ENCODE peak calls at places on chromosomes 13 and 19, in eight cellular contexts. One of them, this sample, is unnamed.

GRCh38 chr19:17784201-17785008 is 10.5 kb upstream of the B3GNT3 start:
- DNase-seq in psoas muscle: no peak
- DNase-seq in pancreas: peak; percentile 63
- DNase-seq in ovary: peak; percentile 63
- DNase-seq in heart left ventricle: peak; percentile 73
- DNase-seq in NT2/D1: peak; percentile 81
- DNase-seq in colonic mucosa: peak; percentile 80
- DNase-seq in heart right ventricle: peak; percentile 41
- DNase-seq in this sample: peak; percentile 72

GRCh38 chr13:30312859-30313258 is 5.5 kb upstream of the KATNAL1 start:
- DNase-seq in pancreas: no peak
- DNase-seq in ovary: no peak
- DNase-seq in heart right ventricle: no peak
- DNase-seq in heart left ventricle: no peak
- DNase-seq in NT2/D1: no peak
- DNase-seq in colonic mucosa: no peak
- DNase-seq in psoas muscle: no peak
- DNase-seq in this sample: no peak

GRCh38 chr19:55602104-55603001 is 2.3 kb downstream of the ZNF524 start:
- DNase-seq in pancreas: peak; percentile 60
- DNase-seq in NT2/D1: no peak
- DNase-seq in colonic mucosa: no peak
- DNase-seq in heart left ventricle: no peak
- DNase-seq in psoas muscle: peak; percentile 63
- DNase-seq in ovary: no peak
- DNase-seq in heart right ventricle: no peak
- DNase-seq in this sample: no peak

GRCh38 chr19:3665681-3666544 is 34.4 kb downstream of the PIP5K1C start:
- DNase-seq in psoas muscle: peak; percentile 84
- DNase-seq in NT2/D1: no peak
- DNase-seq in colonic mucosa: peak; percentile 73
- DNase-seq in heart right ventricle: peak; percentile 80
- DNase-seq in ovary: peak; percentile 58
- DNase-seq in pancreas: peak; percentile 74
- DNase-seq in heart left ventricle: peak; percentile 89
- DNase-seq in this sample: peak; percentile 87

GRCh38 chr19:33950141-33950805 is 153.6 kb downstream of the KCTD15 start:
- DNase-seq in heart left ventricle: no peak
- DNase-seq in heart right ventricle: no peak
- DNase-seq in pancreas: no peak
- DNase-seq in NT2/D1: no peak
- DNase-seq in colonic mucosa: no peak
- DNase-seq in psoas muscle: no peak
- DNase-seq in ovary: no peak
- DNase-seq in this sample: no peak

GRCh38 chr19:44635581-44636438 is 7.9 kb upstream of the PVR start:
- DNase-seq in pancreas: no peak
- DNase-seq in ovary: no peak
- DNase-seq in heart left ventricle: no peak
- DNase-seq in heart right ventricle: no peak
- DNase-seq in psoas muscle: no peak
- DNase-seq in colonic mucosa: no peak
- DNase-seq in NT2/D1: no peak
- DNase-seq in this sample: no peak

GRCh38 chr13:25018729-25019115 is 77.2 kb upstream of the PABPC3 start:
- DNase-seq in heart left ventricle: no peak
- DNase-seq in ovary: no peak
- DNase-seq in heart right ventricle: no peak
- DNase-seq in colonic mucosa: peak; percentile 23
- DNase-seq in pancreas: no peak
- DNase-seq in psoas muscle: no peak
- DNase-seq in NT2/D1: no peak
- DNase-seq in this sample: no peak

GRCh38 chr19:3098141-3098514 is 4.0 kb downstream of the GNA11 start:
- DNase-seq in heart right ventricle: peak; percentile 65
- DNase-seq in heart left ventricle: no peak
- DNase-seq in ovary: no peak
- DNase-seq in pancreas: no peak
- DNase-seq in psoas muscle: peak; percentile 80
- DNase-seq in colonic mucosa: peak; percentile 57
- DNase-seq in NT2/D1: no peak
- DNase-seq in this sample: peak; percentile 89

DNA sequence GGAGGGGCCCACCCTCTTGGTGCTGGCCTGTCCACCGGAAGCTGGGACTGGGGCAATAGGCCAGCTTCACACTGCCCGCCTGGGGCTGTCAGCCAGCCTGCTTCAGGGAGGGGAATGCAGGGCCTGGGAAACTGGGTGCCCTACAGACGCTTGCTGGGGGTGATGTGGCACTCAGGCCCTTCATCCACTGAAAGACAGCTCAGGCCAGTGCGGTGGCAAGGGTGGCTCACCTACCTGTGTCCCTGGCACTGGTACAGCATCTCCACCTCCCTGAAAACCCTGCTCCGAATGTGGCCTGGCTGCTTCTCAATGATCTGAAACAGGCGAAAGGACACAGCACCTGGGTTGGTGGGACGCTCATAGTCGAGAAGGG is 7.8 kb downstream of the MKNK2 start:
- DNase-seq in heart left ventricle: no peak
- DNase-seq in ovary: no peak
- DNase-seq in heart right ventricle: no peak
- DNase-seq in psoas muscle: peak; percentile 75
- DNase-seq in pancreas: peak; percentile 57
- DNase-seq in NT2/D1: no peak
- DNase-seq in colonic mucosa: no peak
- DNase-seq in this sample: peak; percentile 74
- H3K4me1 ChIP-seq in heart left ventricle: peaks cover 83% of the 10 kb centered on the region
- H3K4me1 ChIP-seq in ovary: peaks cover 21% of the 10 kb centered on the region
- H3K4me1 ChIP-seq in heart right ventricle: peaks cover 92% of the 10 kb centered on the region
- H3K4me1 ChIP-seq in psoas muscle: peaks cover 88% of the 10 kb centered on the region
- H3K4me1 ChIP-seq in pancreas: peaks cover 72% of the 10 kb centered on the region
- H3K4me1 ChIP-seq in NT2/D1: peaks cover 53% of the 10 kb centered on the region
- H3K4me1 ChIP-seq in colonic mucosa: peaks cover 29% of the 10 kb centered on the region
- H3K4me1 ChIP-seq in this sample: peaks cover 15% of the 10 kb centered on the region

DNA sequence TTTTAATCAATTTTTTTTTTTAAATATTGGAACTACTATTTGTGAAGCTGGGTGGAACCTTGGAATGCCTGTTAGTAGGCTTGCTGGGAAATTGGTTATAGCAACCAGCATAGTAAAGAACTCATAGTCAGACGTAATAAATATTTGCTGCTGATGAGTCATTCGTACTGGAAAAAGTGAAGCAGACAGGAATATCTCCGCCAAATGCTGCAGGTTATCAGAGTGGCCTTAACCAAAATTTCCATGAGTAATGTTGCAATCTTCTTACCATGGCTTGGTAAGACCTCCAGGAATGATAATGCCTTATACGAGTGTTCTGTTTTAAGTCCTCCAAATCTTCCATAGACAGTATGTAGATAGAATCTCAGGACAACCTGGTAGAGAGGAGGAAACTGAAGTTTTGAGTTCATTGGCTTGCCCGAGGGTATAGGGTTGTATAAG is 34.2 kb downstream of the MBNL2 start:
- DNase-seq in heart right ventricle: no peak
- DNase-seq in colonic mucosa: no peak
- DNase-seq in pancreas: no peak
- DNase-seq in NT2/D1: no peak
- DNase-seq in heart left ventricle: no peak
- DNase-seq in psoas muscle: no peak
- DNase-seq in ovary: no peak
- DNase-seq in this sample: no peak
- H3K4me1 ChIP-seq in heart right ventricle: peaks cover 85% of the 10 kb centered on the region
- H3K4me1 ChIP-seq in colonic mucosa: no peaks in the 10 kb centered on the region
- H3K4me1 ChIP-seq in pancreas: peaks cover 62% of the 10 kb centered on the region
- H3K4me1 ChIP-seq in NT2/D1: no peaks in the 10 kb centered on the region
- H3K4me1 ChIP-seq in heart left ventricle: peaks cover 48% of the 10 kb centered on the region
- H3K4me1 ChIP-seq in psoas muscle: peaks cover 90% of the 10 kb centered on the region
- H3K4me1 ChIP-seq in ovary: peaks cover 38% of the 10 kb centered on the region
- H3K4me1 ChIP-seq in this sample: peaks cover 37% of the 10 kb centered on the region

GRCh38 chr19:1105873-1106840 is 2.4 kb downstream of the GPX4 start:
- DNase-seq in pancreas: peak; percentile 59
- DNase-seq in heart right ventricle: no peak
- DNase-seq in psoas muscle: no peak
- DNase-seq in heart left ventricle: no peak
- DNase-seq in colonic mucosa: peak; percentile 30
- DNase-seq in ovary: no peak
- DNase-seq in NT2/D1: no peak
- DNase-seq in this sample: peak; percentile 64

GRCh38 chr19:1102407-1103106 is 1.2 kb upstream of the GPX4 start:
- DNase-seq in NT2/D1: no peak
- DNase-seq in colonic mucosa: peak; percentile 75
- DNase-seq in heart left ventricle: no peak
- DNase-seq in heart right ventricle: no peak
- DNase-seq in ovary: peak; percentile 77
- DNase-seq in psoas muscle: no peak
- DNase-seq in pancreas: peak; percentile 38
- DNase-seq in this sample: peak; percentile 53

GRCh38 chr19:1103691-1104451 is at the start of gene GPX4:
- DNase-seq in heart right ventricle: peak; percentile 99
- DNase-seq in heart left ventricle: peak; percentile 100
- DNase-seq in psoas muscle: peak; percentile 100
- DNase-seq in colonic mucosa: peak; percentile 99
- DNase-seq in pancreas: peak; percentile 100
- DNase-seq in ovary: peak; percentile 99
- DNase-seq in NT2/D1: peak; percentile 99
- DNase-seq in this sample: peak; percentile 100

GRCh38 chr19:1105217-1105872 is 1.6 kb downstream of the GPX4 start:
- DNase-seq in pancreas: peak; percentile 62
- DNase-seq in ovary: no peak
- DNase-seq in heart left ventricle: no peak
- DNase-seq in heart right ventricle: no peak
- DNase-seq in colonic mucosa: peak; percentile 54
- DNase-seq in NT2/D1: no peak
- DNase-seq in psoas muscle: no peak
- DNase-seq in this sample: peak; percentile 77

DNA sequence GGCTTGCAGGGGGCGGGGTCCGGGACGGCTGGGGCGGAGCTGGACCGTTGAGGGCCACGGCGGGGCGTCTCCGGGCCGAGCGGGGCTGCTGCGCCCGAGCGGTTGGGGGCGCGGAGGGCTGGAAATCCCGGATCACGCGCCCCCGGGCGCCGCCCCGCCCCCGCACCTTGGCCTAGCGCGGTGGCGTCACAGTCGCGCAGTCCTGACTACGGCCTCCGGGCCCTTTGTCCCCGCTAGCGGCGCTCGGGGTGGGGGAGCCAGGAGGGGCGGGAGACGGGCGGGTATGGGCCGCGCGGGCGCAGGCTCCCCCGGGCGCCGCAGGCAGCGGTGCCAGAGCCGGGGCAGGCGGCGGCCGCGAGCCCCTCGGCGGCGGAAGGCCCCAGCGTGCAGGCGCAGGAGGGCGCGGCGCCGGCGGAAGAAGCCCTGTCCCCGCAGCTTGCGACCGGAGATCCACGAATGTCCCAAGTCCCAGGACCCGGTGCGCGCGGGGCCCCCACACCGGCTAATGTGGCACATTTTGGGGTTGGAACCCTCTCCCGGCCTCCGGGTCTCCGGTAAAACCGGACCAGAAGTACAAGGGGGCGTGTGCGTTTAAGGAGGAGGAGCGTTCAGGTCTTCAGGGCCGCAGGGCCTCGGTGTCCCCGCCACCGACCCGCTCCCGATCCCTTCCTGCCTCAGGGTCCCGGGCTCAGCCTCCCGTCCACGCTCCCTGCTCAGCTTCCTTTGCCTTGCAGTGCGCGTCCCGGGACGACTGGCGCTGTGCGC is 840 bp downstream of the GPX4 start:
- DNase-seq in pancreas: peak; percentile 82
- DNase-seq in ovary: peak; percentile 71
- DNase-seq in psoas muscle: peak; percentile 91
- DNase-seq in heart right ventricle: peak; percentile 76
- DNase-seq in heart left ventricle: peak; percentile 85
- DNase-seq in colonic mucosa: peak; percentile 82
- DNase-seq in NT2/D1: no peak
- DNase-seq in this sample: peak; percentile 92
- H3K4me1 ChIP-seq in pancreas: peaks cover 20% of the 10 kb centered on the region
- H3K4me1 ChIP-seq in ovary: peaks cover 25% of the 10 kb centered on the region
- H3K4me1 ChIP-seq in psoas muscle: peaks cover 28% of the 10 kb centered on the region
- H3K4me1 ChIP-seq in heart right ventricle: peaks cover 60% of the 10 kb centered on the region
- H3K4me1 ChIP-seq in heart left ventricle: peaks cover 49% of the 10 kb centered on the region
- H3K4me1 ChIP-seq in colonic mucosa: peaks cover 22% of the 10 kb centered on the region
- H3K4me1 ChIP-seq in NT2/D1: peaks cover 18% of the 10 kb centered on the region
- H3K4me1 ChIP-seq in this sample: peaks cover 3% of the 10 kb centered on the region

DNA sequence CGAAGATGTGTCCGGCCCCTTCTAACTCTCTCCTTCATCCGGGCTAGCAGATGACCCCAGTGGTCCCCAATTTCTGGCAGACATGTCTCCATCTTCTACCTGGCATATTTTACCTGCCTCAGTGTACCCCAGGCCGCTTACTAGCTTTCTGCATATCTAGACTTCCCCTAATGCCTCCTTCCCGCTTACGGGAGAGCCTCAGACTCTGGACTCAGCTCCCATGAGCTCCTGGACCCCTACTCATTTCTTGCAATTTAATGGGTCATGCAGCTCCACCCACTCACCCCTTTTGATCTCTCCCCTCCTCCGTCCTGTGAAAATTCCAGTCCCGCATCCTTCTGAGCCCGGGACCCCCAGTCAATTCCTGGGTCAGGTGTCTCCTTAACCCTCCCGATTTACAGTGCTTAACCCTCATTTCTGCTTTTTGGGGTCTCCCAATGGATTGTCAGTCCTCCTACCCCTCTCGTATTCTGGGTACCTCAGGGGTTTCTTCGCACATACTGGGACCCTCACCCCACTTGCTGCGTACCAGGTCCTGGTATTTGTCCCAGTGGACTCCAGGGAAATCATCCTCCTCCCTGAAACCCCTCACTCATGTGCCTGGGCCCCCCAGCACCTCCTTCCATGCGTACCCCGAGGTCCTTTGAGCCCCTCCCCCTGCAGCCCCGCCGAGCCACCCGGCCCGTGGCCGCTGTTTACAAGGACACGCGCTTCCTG is 500 bp upstream of the JUNB start:
- DNase-seq in ovary: no peak
- DNase-seq in psoas muscle: no peak
- DNase-seq in pancreas: no peak
- DNase-seq in NT2/D1: no peak
- DNase-seq in heart left ventricle: no peak
- DNase-seq in colonic mucosa: no peak
- DNase-seq in heart right ventricle: no peak
- DNase-seq in this sample: no peak
- H3K4me1 ChIP-seq in ovary: peaks cover 8% of the 10 kb centered on the region
- H3K4me1 ChIP-seq in psoas muscle: peaks cover 28% of the 10 kb centered on the region
- H3K4me1 ChIP-seq in pancreas: peaks cover 42% of the 10 kb centered on the region
- H3K4me1 ChIP-seq in NT2/D1: peaks cover 30% of the 10 kb centered on the region
- H3K4me1 ChIP-seq in heart left ventricle: peaks cover 31% of the 10 kb centered on the region
- H3K4me1 ChIP-seq in colonic mucosa: peaks cover 29% of the 10 kb centered on the region
- H3K4me1 ChIP-seq in heart right ventricle: peaks cover 60% of the 10 kb centered on the region
- H3K4me1 ChIP-seq in this sample: peaks cover 3% of the 10 kb centered on the region

This sample was measured in right cardiac atrium.